ENCODE peak calls at places on chromosomes 7 and 10, in six cellular contexts. U, Z, A, V, J and G are unnamed samples. For H3K4me1, the result is how much of the 10 kb centered on the place peaks cover.

GRCh38 chr10:14386202-14386593 is 55.5 kb upstream of the FRMD4A start:
- DNase-seq in Z (no peak), J (no peak), U (no peak), A (no peak), V (no peak), G (no peak)

GRCh38 chr10:106311590-106311989 is 852.9 kb downstream of the SORCS1 start:
- DNase-seq in A (no peak), V (peak), U (peak), J (no peak), Z (no peak), G (no peak)

GRCh38 chr7:135620980-135621850 is 41.1 kb upstream of the STMP1 start:
- DNase-seq in J (peak), Z (peak), A (no peak), V (peak), U (peak), G (peak)

GRCh38 chr7:83519240-83519639 is 129.7 kb downstream of the SEMA3E start:
- DNase-seq in U (no peak), A (no peak), J (no peak), Z (no peak), V (no peak), G (no peak)

GRCh38 chr7:158430308-158431034 is 157.2 kb downstream of the PTPRN2 start:
- DNase-seq in V (no peak), A (no peak), U (no peak), Z (no peak), J (no peak), G (no peak)

GRCh38 chr7:129825554-129826267 is 127.0 kb downstream of the UBE2H start:
- DNase-seq in A (peak), V (peak), Z (peak), J (peak), U (peak), G (peak)

GRCh38 chr10:47361293-47361692 is 13.1 kb downstream of the RBP3 start:
- DNase-seq in J (no peak), Z (peak), U (peak), A (peak), V (peak), G (no peak)

GRCh38 chr7:133619491-133619890 is 366.6 kb downstream of the EXOC4 start:
- DNase-seq in J (no peak), A (no peak), U (no peak), V (no peak), Z (no peak), G (no peak)

GRCh38 chr7:65308300-65308678 is 65.4 kb upstream of the ZNF92 start:
- DNase-seq in U (no peak), A (no peak), Z (no peak), V (peak), J (no peak), G (no peak)

GRCh38 chr7:80240265-80241025 is 105.8 kb downstream of the GNAI1 start:
- DNase-seq in V (no peak), Z (no peak), U (no peak), A (no peak), J (no peak), G (no peak)

GRCh38 chr7:150926066-150926465 is 52.1 kb downstream of the KCNH2 start:
- DNase-seq in J (no peak), U (no peak), Z (no peak), A (no peak), V (no peak), G (no peak)

GRCh38 chr10:17001297-17001744 is 128.3 kb downstream of the CUBN start:
- DNase-seq in J (no peak), U (no peak), V (no peak), A (peak), Z (no peak), G (no peak)

GRCh38 chr7:132548489-132549078 is 27.7 kb downstream of the PLXNA4 start:
- DNase-seq in J (no peak), U (no peak), A (no peak), V (no peak), Z (no peak), G (no peak)

GRCh38 chr10:88152720-88153119 is 289.3 kb downstream of the PTEN start:
- DNase-seq in U (peak), A (no peak), V (no peak), J (peak), Z (no peak), G (peak)

GRCh38 chr7:13991791-13992620 is 2.5 kb upstream of the ETV1 start:
- DNase-seq in A (no peak), U (no peak), J (no peak), Z (no peak), V (no peak), G (no peak)

GRCh38 chr10:48901152-48901705 is 38.4 kb downstream of the LRRC18 start:
- DNase-seq in U (no peak), Z (no peak), V (no peak), J (no peak), A (no peak), G (no peak)

GRCh38 chr10:30431435-30431911 is 2.5 kb upstream of the MAP3K8 start:
- DNase-seq in Z (peak), V (peak), A (peak), J (no peak), U (no peak), G (no peak)
- H3K4me1 ChIP-seq in Z (under half), V (under half), A (under half), J (under half), U (under half), G (under half)

GRCh38 chr10:102453502-102453901 is 2.2 kb upstream of the C10orf95 start:
- DNase-seq in U (no peak), V (peak), Z (no peak), A (no peak), J (no peak), G (no peak)

GRCh38 chr10:102451105-102451969 is at the start of gene C10orf95:
- DNase-seq in U (no peak), V (peak), A (no peak), Z (peak), J (no peak), G (no peak)

GRCh38 chr10:102450374-102451104 is 804 bp downstream of the C10orf95 start:
- DNase-seq in V (peak), Z (peak), A (peak), U (peak), J (peak), G (peak)

GRCh38 chr10:102450124-102450373 is 1.3 kb downstream of the C10orf95 start:
- DNase-seq in A (no peak), J (no peak), U (no peak), V (no peak), Z (no peak), G (no peak)

GRCh38 chr10:102452672-102453340 is 1.5 kb upstream of the C10orf95 start:
- DNase-seq in V (no peak), J (no peak), A (peak), Z (no peak), U (peak), G (no peak)
- H3K4me1 ChIP-seq in V (under half), J (under half), A (under half), Z (under half), U (under half), G (under half)

GRCh38 chr10:80186364-80187012 is 18.8 kb downstream of the ANXA11 start:
- DNase-seq in Z (no peak), U (no peak), J (peak), V (peak), A (peak), G (no peak)
- H3K4me1 ChIP-seq in Z (under half), U (under half), J (under half), V (under half), A (half or more), G (under half)

GRCh38 chr7:92680458-92680857 is 90.3 kb upstream of the FAM133B start:
- DNase-seq in V (no peak), A (no peak), J (no peak), Z (no peak), U (no peak), G (no peak)
- H3K4me1 ChIP-seq in V (under half), A (under half), J (under half), Z (under half), U (under half), G (under half)

GRCh38 chr10:125156196-125156595 is 4.2 kb downstream of the CTBP2 start:
- DNase-seq in Z (no peak), U (no peak), V (no peak), J (no peak), A (no peak), G (no peak)
- H3K4me1 ChIP-seq in Z (under half), U (under half), V (half or more), J (under half), A (half or more), G (under half)

DNA sequence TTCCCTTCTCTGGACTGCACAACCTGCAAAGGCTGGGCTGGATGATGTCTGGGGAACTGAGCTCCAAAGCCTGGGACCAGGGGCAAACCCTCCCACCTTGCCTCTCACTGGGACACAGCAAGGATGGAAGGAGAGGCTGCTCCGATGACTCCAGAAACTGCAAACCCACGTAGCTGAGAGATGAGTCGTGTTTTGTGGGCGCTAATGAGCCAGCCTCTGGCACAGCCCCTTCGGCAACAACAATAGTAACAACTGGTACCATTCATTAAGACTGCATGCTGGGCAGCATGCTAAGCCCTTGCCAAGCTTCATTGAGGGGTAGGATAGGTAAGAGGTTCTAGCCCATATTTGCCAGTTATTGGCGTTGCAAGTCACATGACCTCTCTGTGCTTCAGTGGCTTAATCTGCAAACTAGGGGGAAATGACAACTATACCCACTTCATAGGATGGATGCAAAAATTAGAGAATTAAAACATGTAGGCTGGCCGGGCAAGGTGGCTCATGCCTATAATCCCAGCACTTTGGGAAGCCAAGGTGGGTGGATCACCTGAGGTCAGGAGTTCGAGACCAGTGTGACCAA is 145.9 kb downstream of the SH3PXD2A start:
- DNase-seq in Z (no peak), J (no peak), U (no peak), V (no peak), A (no peak), G (no peak)
- H3K4me1 ChIP-seq in Z (under half), J (under half), U (under half), V (under half), A (under half), G (under half)

GRCh38 chr7:75969182-75969581 is 25.2 kb downstream of the TMEM120A start:
- DNase-seq in Z (peak), V (no peak), U (peak), A (peak), J (no peak), G (no peak)

GRCh38 chr7:75968012-75968411 is 26.4 kb downstream of the TMEM120A start:
- DNase-seq in V (no peak), U (no peak), A (no peak), J (no peak), Z (peak), G (no peak)

GRCh38 chr7:75971309-75971960 is 23.0 kb downstream of the TMEM120A start:
- DNase-seq in J (no peak), A (no peak), Z (no peak), U (no peak), V (no peak), G (no peak)

GRCh38 chr7:75968561-75969001 is 25.8 kb downstream of the TMEM120A start:
- DNase-seq in Z (peak), V (peak), U (peak), J (no peak), A (peak), G (no peak)

DNA sequence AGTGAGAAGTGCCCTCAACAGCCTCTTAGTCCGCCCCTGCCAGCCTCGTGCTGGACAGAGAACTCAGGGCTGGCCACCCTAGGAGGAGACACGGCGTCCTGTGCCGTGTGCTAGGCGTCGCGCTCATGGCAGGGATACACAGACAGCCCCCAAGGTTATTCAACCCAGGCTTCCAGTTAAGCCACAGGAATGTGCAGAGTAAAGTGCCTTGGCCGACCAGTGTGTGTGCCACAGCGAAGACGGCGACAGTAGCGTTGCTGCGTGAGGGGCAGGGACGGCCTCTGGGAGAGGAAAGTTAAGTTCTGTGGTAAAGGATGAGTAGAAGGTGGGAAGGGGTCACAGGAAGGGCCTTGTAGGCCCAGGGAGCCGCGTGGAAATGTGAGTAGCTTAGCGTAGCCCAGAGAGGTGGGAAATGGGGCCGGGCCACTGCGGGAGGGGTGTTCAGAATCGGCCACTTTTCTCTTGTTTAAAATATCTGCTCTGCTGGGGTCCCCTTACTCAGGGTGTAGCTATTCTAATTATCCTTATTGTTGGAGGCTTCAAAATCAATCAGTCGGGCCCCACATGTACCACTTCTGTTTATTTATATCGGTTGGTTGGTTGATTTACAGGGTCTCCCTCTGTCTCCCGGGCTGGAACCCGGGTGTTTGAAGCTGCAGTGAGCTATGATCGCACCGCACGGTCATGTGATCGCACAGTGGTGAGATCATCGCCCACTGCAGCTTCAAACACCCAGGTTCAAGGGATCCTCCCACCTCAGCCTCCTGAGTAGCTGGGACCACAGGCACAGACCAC is 24.5 kb downstream of the TMEM120A start:
- DNase-seq in J (no peak), V (no peak), A (peak), Z (no peak), U (no peak), G (no peak)
- H3K4me1 ChIP-seq in J (under half), V (under half), A (half or more), Z (under half), U (under half), G (under half)

GRCh38 chr10:28217848-28218247 is 85.0 kb downstream of the MPP7 start:
- DNase-seq in J (no peak), Z (no peak), V (no peak), U (no peak), A (no peak), G (no peak)
- H3K4me1 ChIP-seq in J (under half), Z (under half), V (under half), U (under half), A (under half), G (under half)

DNA sequence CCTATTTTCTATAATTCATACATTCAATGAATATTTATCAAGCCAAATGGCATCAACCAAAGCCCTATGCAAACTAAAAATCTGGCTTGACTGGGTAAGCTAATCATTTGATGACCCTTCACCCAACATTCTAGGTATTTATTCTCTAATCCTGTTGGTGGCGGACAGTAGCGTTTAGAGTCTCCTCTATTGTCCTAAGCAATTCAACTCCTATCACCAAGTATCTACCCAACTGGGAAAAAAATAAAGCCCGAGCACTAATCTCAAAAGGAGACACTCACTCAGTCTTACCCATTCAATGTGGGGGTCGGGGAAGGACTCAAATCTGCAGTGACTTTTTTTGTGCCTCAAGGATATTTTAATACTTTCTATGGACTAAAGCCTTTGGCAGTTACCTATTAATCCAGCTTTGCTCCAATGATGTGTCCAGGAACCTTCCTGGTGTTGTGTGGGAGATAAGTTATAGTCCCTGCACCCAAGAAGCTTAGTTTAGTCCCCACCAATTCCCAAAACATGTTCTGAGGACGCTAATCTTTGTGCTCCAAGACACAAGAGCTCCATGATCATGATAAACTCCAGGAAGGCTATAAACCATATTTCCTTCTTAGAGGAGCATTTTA is 30.6 kb downstream of the DNMBP start:
- DNase-seq in Z (no peak), J (no peak), U (no peak), V (no peak), A (no peak), G (no peak)
- H3K4me1 ChIP-seq in Z (under half), J (under half), U (under half), V (under half), A (half or more), G (under half)

DNA sequence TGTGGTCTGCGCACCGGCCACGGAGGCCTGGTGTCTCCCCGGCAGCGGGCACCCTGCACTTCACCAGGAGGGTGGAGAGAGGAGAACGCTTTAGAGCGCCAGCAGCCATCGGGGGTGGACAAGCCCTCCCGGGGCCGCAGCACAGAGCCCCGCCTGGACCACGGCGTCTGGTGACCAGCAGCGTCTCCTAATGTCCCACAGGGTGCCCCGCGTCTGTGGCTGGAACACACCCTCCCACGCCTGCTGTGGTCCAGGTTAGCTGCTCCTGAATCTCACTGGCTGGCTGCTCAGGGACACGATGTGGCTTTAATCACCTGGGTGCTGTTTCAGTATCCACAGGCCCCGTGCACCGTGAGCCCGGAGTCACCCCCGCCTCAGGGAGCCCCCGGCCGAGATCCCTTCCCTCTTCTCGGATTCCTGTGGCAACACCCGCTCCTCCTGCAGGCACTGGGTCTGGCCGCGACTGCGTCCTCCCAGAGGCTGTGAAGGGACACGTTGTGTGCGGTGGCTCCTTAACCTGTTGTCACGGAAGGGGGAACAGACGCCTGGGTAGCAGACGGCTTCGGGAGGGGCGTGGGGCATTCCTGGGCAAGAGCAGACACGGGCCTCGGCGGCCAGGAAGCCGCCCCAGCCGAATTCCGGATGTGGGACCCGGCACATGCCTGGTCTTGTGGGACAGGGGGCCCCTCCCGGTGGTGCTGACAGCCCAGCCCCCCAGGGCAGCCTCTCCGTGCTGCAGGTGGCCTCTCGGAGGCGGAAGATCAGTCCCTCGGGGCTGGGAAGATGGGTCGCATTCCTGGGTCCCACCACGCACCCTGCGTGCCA is 78.9 kb downstream of the FOXL3 start:
- DNase-seq in Z (no peak), U (no peak), V (no peak), A (peak), J (no peak), G (peak)
- H3K4me1 ChIP-seq in Z (under half), U (under half), V (under half), A (under half), J (under half), G (under half)